ENCODE peak calls at places on chromosomes 11 and 22, in five cellular contexts. One of them, this sample, is unnamed.

GRCh38 chr11:134509381-134510068 is 97.5 kb upstream of the B3GAT1 start:
- DNase-seq in NCI-H510A: no peak
- DNase-seq in brain microvascular endothelial cell: no peak
- DNase-seq in H4: no peak
- DNase-seq in cardiac muscle cell: no peak
- DNase-seq in this sample: no peak

GRCh38 chr11:72227316-72228228 is 3.0 kb downstream of the INPPL1 start:
- DNase-seq in NCI-H510A: peak; percentile 89
- DNase-seq in brain microvascular endothelial cell: no peak
- DNase-seq in H4: no peak
- DNase-seq in cardiac muscle cell: no peak
- DNase-seq in this sample: no peak

GRCh38 chr11:113481672-113482071 is 6.5 kb upstream of the DRD2 start:
- DNase-seq in NCI-H510A: no peak
- DNase-seq in brain microvascular endothelial cell: no peak
- DNase-seq in H4: no peak
- DNase-seq in cardiac muscle cell: peak; percentile 32
- DNase-seq in this sample: no peak

GRCh38 chr11:39741066-39741465 is 1718.4 kb downstream of the LRRC4C start:
- DNase-seq in NCI-H510A: no peak
- DNase-seq in brain microvascular endothelial cell: no peak
- DNase-seq in H4: peak; percentile 65
- DNase-seq in cardiac muscle cell: no peak
- DNase-seq in this sample: no peak

GRCh38 chr11:94504689-94505293 is 7.5 kb upstream of the C11orf97 start:
- DNase-seq in NCI-H510A: no peak
- DNase-seq in brain microvascular endothelial cell: peak; percentile 61
- DNase-seq in H4: peak; percentile 15
- DNase-seq in cardiac muscle cell: peak; percentile 69
- DNase-seq in this sample: peak; percentile 46

GRCh38 chr22:49765091-49765771 is 62.4 kb downstream of the BRD1 start:
- DNase-seq in NCI-H510A: no peak
- DNase-seq in brain microvascular endothelial cell: no peak
- DNase-seq in H4: no peak
- DNase-seq in cardiac muscle cell: no peak
- DNase-seq in this sample: no peak

GRCh38 chr11:46920709-46921108 is 2.4 kb upstream of the LRP4 start:
- DNase-seq in NCI-H510A: no peak
- DNase-seq in brain microvascular endothelial cell: peak; percentile 98
- DNase-seq in H4: peak; percentile 40
- DNase-seq in cardiac muscle cell: peak; percentile 84
- DNase-seq in this sample: no peak

GRCh38 chr11:130300567-130300966 is 14.2 kb downstream of the ZBTB44 start:
- DNase-seq in NCI-H510A: no peak
- DNase-seq in brain microvascular endothelial cell: no peak
- DNase-seq in H4: no peak
- DNase-seq in cardiac muscle cell: no peak
- DNase-seq in this sample: no peak

GRCh38 chr22:43094085-43094484 is 4.9 kb upstream of the TTLL1 start:
- DNase-seq in NCI-H510A: no peak
- DNase-seq in brain microvascular endothelial cell: no peak
- DNase-seq in H4: peak; percentile 66
- DNase-seq in cardiac muscle cell: no peak
- DNase-seq in this sample: no peak

GRCh38 chr11:35009941-35010337 is 93.5 kb downstream of the PDHX start:
- DNase-seq in NCI-H510A: no peak
- DNase-seq in brain microvascular endothelial cell: no peak
- DNase-seq in H4: no peak
- DNase-seq in cardiac muscle cell: no peak
- DNase-seq in this sample: no peak